ENCODE peak calls at places on chromosomes 1 and 21, in ten cellular contexts. One of them, this sample, is unnamed.

GRCh38 chr1:225554216-225554812 is 98.6 kb downstream of the ENAH start:
- DNase-seq in IMR-90: peak; percentile 44
- DNase-seq in cardiac fibroblast: peak; percentile 54
- DNase-seq in effector memory CD4-positive, alpha-beta T cell: no peak
- DNase-seq in epithelial cell of esophagus: peak; percentile 23
- DNase-seq in spleen: no peak
- DNase-seq in stomach: no peak
- DNase-seq in neuronal stem cell: no peak
- DNase-seq in GM06990: no peak
- DNase-seq in colonic mucosa: no peak
- DNase-seq in this sample: no peak

GRCh38 chr1:189899686-189900495 is 577.8 kb downstream of the BRINP3 start:
- DNase-seq in IMR-90: no peak
- DNase-seq in cardiac fibroblast: no peak
- DNase-seq in effector memory CD4-positive, alpha-beta T cell: no peak
- DNase-seq in epithelial cell of esophagus: no peak
- DNase-seq in spleen: no peak
- DNase-seq in stomach: no peak
- DNase-seq in neuronal stem cell: peak; percentile 66
- DNase-seq in GM06990: no peak
- DNase-seq in colonic mucosa: no peak
- DNase-seq in this sample: no peak

GRCh38 chr21:42260121-42260520 is 41.2 kb downstream of the ABCG1 start:
- DNase-seq in IMR-90: no peak
- DNase-seq in cardiac fibroblast: no peak
- DNase-seq in effector memory CD4-positive, alpha-beta T cell: no peak
- DNase-seq in epithelial cell of esophagus: no peak
- DNase-seq in spleen: no peak
- DNase-seq in stomach: no peak
- DNase-seq in neuronal stem cell: no peak
- DNase-seq in GM06990: no peak
- DNase-seq in colonic mucosa: no peak
- DNase-seq in this sample: no peak

GRCh38 chr21:46048926-46049889 is 48.7 kb upstream of the COL6A2 start:
- DNase-seq in IMR-90: peak; percentile 100
- DNase-seq in cardiac fibroblast: peak; percentile 100
- DNase-seq in effector memory CD4-positive, alpha-beta T cell: no peak
- DNase-seq in epithelial cell of esophagus: peak; percentile 35
- DNase-seq in spleen: no peak
- DNase-seq in stomach: peak; percentile 54
- DNase-seq in neuronal stem cell: no peak
- DNase-seq in GM06990: no peak
- DNase-seq in colonic mucosa: peak; percentile 62
- DNase-seq in this sample: peak; percentile 67

GRCh38 chr1:167110586-167110985 is 16.7 kb downstream of the STYXL2 start:
- DNase-seq in IMR-90: no peak
- DNase-seq in cardiac fibroblast: no peak
- DNase-seq in effector memory CD4-positive, alpha-beta T cell: no peak
- DNase-seq in epithelial cell of esophagus: no peak
- DNase-seq in spleen: no peak
- DNase-seq in stomach: no peak
- DNase-seq in neuronal stem cell: no peak
- DNase-seq in GM06990: no peak
- DNase-seq in colonic mucosa: no peak
- DNase-seq in this sample: no peak

GRCh38 chr1:202329891-202330290 is 11.8 kb downstream of the UBE2T start:
- DNase-seq in IMR-90: no peak
- DNase-seq in cardiac fibroblast: no peak
- DNase-seq in effector memory CD4-positive, alpha-beta T cell: no peak
- DNase-seq in epithelial cell of esophagus: no peak
- DNase-seq in spleen: no peak
- DNase-seq in stomach: no peak
- DNase-seq in neuronal stem cell: no peak
- DNase-seq in GM06990: no peak
- DNase-seq in colonic mucosa: no peak
- DNase-seq in this sample: no peak

GRCh38 chr1:228861830-228862176 is 126.5 kb downstream of the RHOU start:
- DNase-seq in IMR-90: peak; percentile 11
- DNase-seq in cardiac fibroblast: no peak
- DNase-seq in effector memory CD4-positive, alpha-beta T cell: no peak
- DNase-seq in epithelial cell of esophagus: no peak
- DNase-seq in spleen: no peak
- DNase-seq in stomach: no peak
- DNase-seq in neuronal stem cell: no peak
- DNase-seq in GM06990: no peak
- DNase-seq in colonic mucosa: peak; percentile 13
- DNase-seq in this sample: no peak

GRCh38 chr1:214422137-214422671 is 129.2 kb downstream of the PTPN14 start:
- DNase-seq in IMR-90: peak; percentile 94
- DNase-seq in cardiac fibroblast: peak; percentile 92
- DNase-seq in effector memory CD4-positive, alpha-beta T cell: no peak
- DNase-seq in epithelial cell of esophagus: peak; percentile 94
- DNase-seq in spleen: no peak
- DNase-seq in stomach: no peak
- DNase-seq in neuronal stem cell: no peak
- DNase-seq in GM06990: no peak
- DNase-seq in colonic mucosa: no peak
- DNase-seq in this sample: no peak

GRCh38 chr1:7678491-7679158 is 92.5 kb upstream of the VAMP3 start:
- DNase-seq in IMR-90: no peak
- DNase-seq in cardiac fibroblast: no peak
- DNase-seq in effector memory CD4-positive, alpha-beta T cell: no peak
- DNase-seq in epithelial cell of esophagus: no peak
- DNase-seq in spleen: no peak
- DNase-seq in stomach: peak; percentile 45
- DNase-seq in neuronal stem cell: no peak
- DNase-seq in GM06990: no peak
- DNase-seq in colonic mucosa: peak; percentile 73
- DNase-seq in this sample: no peak

GRCh38 chr1:19980298-19980697 is 880 bp upstream of the PLA2G2A start:
- DNase-seq in IMR-90: no peak
- DNase-seq in cardiac fibroblast: no peak
- DNase-seq in effector memory CD4-positive, alpha-beta T cell: no peak
- DNase-seq in epithelial cell of esophagus: no peak
- DNase-seq in spleen: no peak
- DNase-seq in stomach: no peak
- DNase-seq in neuronal stem cell: no peak
- DNase-seq in GM06990: no peak
- DNase-seq in colonic mucosa: peak; percentile 41
- DNase-seq in this sample: no peak

GRCh38 chr1:225425211-225425786 is 2.5 kb downstream of the LBR start:
- DNase-seq in IMR-90: peak; percentile 48
- DNase-seq in cardiac fibroblast: peak; percentile 67
- DNase-seq in effector memory CD4-positive, alpha-beta T cell: no peak
- DNase-seq in epithelial cell of esophagus: peak; percentile 85
- DNase-seq in spleen: no peak
- DNase-seq in stomach: no peak
- DNase-seq in neuronal stem cell: no peak
- DNase-seq in GM06990: no peak
- DNase-seq in colonic mucosa: no peak
- DNase-seq in this sample: no peak

GRCh38 chr1:3459940-3460652 is 5.6 kb downstream of the ARHGEF16 start:
- DNase-seq in IMR-90: no peak
- DNase-seq in cardiac fibroblast: no peak
- DNase-seq in effector memory CD4-positive, alpha-beta T cell: no peak
- DNase-seq in epithelial cell of esophagus: peak; percentile 61
- DNase-seq in spleen: no peak
- DNase-seq in stomach: peak; percentile 89
- DNase-seq in neuronal stem cell: no peak
- DNase-seq in GM06990: no peak
- DNase-seq in colonic mucosa: peak; percentile 92
- DNase-seq in this sample: no peak

GRCh38 chr1:39902121-39902807 is 547 bp upstream of the MYCL start:
- DNase-seq in IMR-90: peak; percentile 26
- DNase-seq in cardiac fibroblast: peak; percentile 47
- DNase-seq in effector memory CD4-positive, alpha-beta T cell: peak; percentile 48
- DNase-seq in epithelial cell of esophagus: peak; percentile 84
- DNase-seq in spleen: peak; percentile 92
- DNase-seq in stomach: peak; percentile 92
- DNase-seq in neuronal stem cell: no peak
- DNase-seq in GM06990: no peak
- DNase-seq in colonic mucosa: peak; percentile 88
- DNase-seq in this sample: peak; percentile 52

GRCh38 chr1:21869620-21870121 is 57.6 kb downstream of the LDLRAD2 start:
- DNase-seq in IMR-90: peak; percentile 83
- DNase-seq in cardiac fibroblast: peak; percentile 92
- DNase-seq in effector memory CD4-positive, alpha-beta T cell: no peak
- DNase-seq in epithelial cell of esophagus: peak; percentile 95
- DNase-seq in spleen: peak; percentile 70
- DNase-seq in stomach: peak; percentile 94
- DNase-seq in neuronal stem cell: no peak
- DNase-seq in GM06990: no peak
- DNase-seq in colonic mucosa: peak; percentile 66
- DNase-seq in this sample: peak; percentile 95

GRCh38 chr1:24927886-24928630 is 2.0 kb downstream of the RUNX3 start:
- DNase-seq in IMR-90: no peak
- DNase-seq in cardiac fibroblast: peak; percentile 30
- DNase-seq in effector memory CD4-positive, alpha-beta T cell: no peak
- DNase-seq in epithelial cell of esophagus: no peak
- DNase-seq in spleen: no peak
- DNase-seq in stomach: no peak
- DNase-seq in neuronal stem cell: peak; percentile 46
- DNase-seq in GM06990: no peak
- DNase-seq in colonic mucosa: no peak
- DNase-seq in this sample: no peak
- H3K4me3 ChIP-seq in IMR-90: no peak overlapping the region
- H3K4me3 ChIP-seq in cardiac fibroblast: no peak overlapping the region
- H3K4me3 ChIP-seq in effector memory CD4-positive, alpha-beta T cell: peak overlapping the region; percentile 91
- H3K4me3 ChIP-seq in epithelial cell of esophagus: peak overlapping the region; percentile 34
- H3K4me3 ChIP-seq in spleen: peak overlapping the region; percentile 65
- H3K4me3 ChIP-seq in stomach: peak overlapping the region; percentile 53
- H3K4me3 ChIP-seq in neuronal stem cell: no peak overlapping the region
- H3K4me3 ChIP-seq in GM06990: peak overlapping the region; percentile 79
- H3K4me3 ChIP-seq in colonic mucosa: peak overlapping the region; percentile 40
- H3K4me3 ChIP-seq in this sample: peak overlapping the region; percentile 43

GRCh38 chr1:226645279-226645976 is 93.7 kb downstream of the ITPKB start:
- DNase-seq in IMR-90: no peak
- DNase-seq in cardiac fibroblast: no peak
- DNase-seq in effector memory CD4-positive, alpha-beta T cell: no peak
- DNase-seq in epithelial cell of esophagus: no peak
- DNase-seq in spleen: peak; percentile 77
- DNase-seq in stomach: no peak
- DNase-seq in neuronal stem cell: no peak
- DNase-seq in GM06990: no peak
- DNase-seq in colonic mucosa: no peak
- DNase-seq in this sample: no peak

GRCh38 chr1:226646026-226646869 is 92.8 kb downstream of the ITPKB start:
- DNase-seq in IMR-90: no peak
- DNase-seq in cardiac fibroblast: no peak
- DNase-seq in effector memory CD4-positive, alpha-beta T cell: no peak
- DNase-seq in epithelial cell of esophagus: peak; percentile 88
- DNase-seq in spleen: peak; percentile 73
- DNase-seq in stomach: no peak
- DNase-seq in neuronal stem cell: no peak
- DNase-seq in GM06990: no peak
- DNase-seq in colonic mucosa: no peak
- DNase-seq in this sample: no peak

GRCh38 chr1:226647719-226648118 is 91.4 kb downstream of the ITPKB start:
- DNase-seq in IMR-90: no peak
- DNase-seq in cardiac fibroblast: no peak
- DNase-seq in effector memory CD4-positive, alpha-beta T cell: no peak
- DNase-seq in epithelial cell of esophagus: no peak
- DNase-seq in spleen: peak; percentile 66
- DNase-seq in stomach: no peak
- DNase-seq in neuronal stem cell: no peak
- DNase-seq in GM06990: no peak
- DNase-seq in colonic mucosa: no peak
- DNase-seq in this sample: no peak

GRCh38 chr1:226648421-226648820 is 90.7 kb downstream of the ITPKB start:
- DNase-seq in IMR-90: no peak
- DNase-seq in cardiac fibroblast: no peak
- DNase-seq in effector memory CD4-positive, alpha-beta T cell: no peak
- DNase-seq in epithelial cell of esophagus: no peak
- DNase-seq in spleen: peak; percentile 45
- DNase-seq in stomach: no peak
- DNase-seq in neuronal stem cell: no peak
- DNase-seq in GM06990: no peak
- DNase-seq in colonic mucosa: no peak
- DNase-seq in this sample: no peak

GRCh38 chr1:226646870-226647449 is 92.1 kb downstream of the ITPKB start:
- DNase-seq in IMR-90: no peak
- DNase-seq in cardiac fibroblast: no peak
- DNase-seq in effector memory CD4-positive, alpha-beta T cell: no peak
- DNase-seq in epithelial cell of esophagus: no peak
- DNase-seq in spleen: peak; percentile 69
- DNase-seq in stomach: no peak
- DNase-seq in neuronal stem cell: no peak
- DNase-seq in GM06990: no peak
- DNase-seq in colonic mucosa: no peak
- DNase-seq in this sample: no peak
- H3K4me3 ChIP-seq in IMR-90: no peak overlapping the region
- H3K4me3 ChIP-seq in cardiac fibroblast: no peak overlapping the region
- H3K4me3 ChIP-seq in effector memory CD4-positive, alpha-beta T cell: no peak overlapping the region
- H3K4me3 ChIP-seq in epithelial cell of esophagus: no peak overlapping the region
- H3K4me3 ChIP-seq in spleen: no peak overlapping the region
- H3K4me3 ChIP-seq in stomach: no peak overlapping the region
- H3K4me3 ChIP-seq in neuronal stem cell: no peak overlapping the region
- H3K4me3 ChIP-seq in GM06990: no peak overlapping the region
- H3K4me3 ChIP-seq in colonic mucosa: no peak overlapping the region
- H3K4me3 ChIP-seq in this sample: no peak overlapping the region

DNA sequence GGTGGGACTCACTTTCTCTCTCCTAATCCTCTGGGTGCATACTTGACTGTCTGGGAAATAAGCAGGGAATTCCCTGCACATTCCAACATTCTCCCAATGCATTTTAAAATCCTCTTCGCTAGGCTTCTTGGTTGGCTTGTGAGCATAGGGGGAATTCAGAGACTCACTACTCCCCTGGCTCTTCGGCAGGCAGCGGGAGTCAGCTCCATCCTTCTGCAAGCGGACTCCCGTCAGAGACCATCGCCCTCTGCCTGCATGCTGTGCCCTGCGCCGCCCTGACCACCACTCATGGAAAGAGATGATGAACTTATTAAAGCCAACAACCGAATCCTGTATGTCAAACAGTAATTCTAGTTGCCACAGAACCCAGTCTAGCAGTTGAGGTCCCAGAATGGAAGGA is 118.9 kb upstream of the ADAR start:
- DNase-seq in IMR-90: no peak
- DNase-seq in cardiac fibroblast: no peak
- DNase-seq in effector memory CD4-positive, alpha-beta T cell: no peak
- DNase-seq in epithelial cell of esophagus: no peak
- DNase-seq in spleen: no peak
- DNase-seq in stomach: no peak
- DNase-seq in neuronal stem cell: no peak
- DNase-seq in GM06990: no peak
- DNase-seq in colonic mucosa: no peak
- DNase-seq in this sample: no peak
- H3K4me3 ChIP-seq in IMR-90: no peak overlapping the region
- H3K4me3 ChIP-seq in cardiac fibroblast: no peak overlapping the region
- H3K4me3 ChIP-seq in effector memory CD4-positive, alpha-beta T cell: no peak overlapping the region
- H3K4me3 ChIP-seq in epithelial cell of esophagus: no peak overlapping the region
- H3K4me3 ChIP-seq in spleen: no peak overlapping the region
- H3K4me3 ChIP-seq in stomach: no peak overlapping the region
- H3K4me3 ChIP-seq in neuronal stem cell: no peak overlapping the region
- H3K4me3 ChIP-seq in GM06990: no peak overlapping the region
- H3K4me3 ChIP-seq in colonic mucosa: no peak overlapping the region
- H3K4me3 ChIP-seq in this sample: no peak overlapping the region

GRCh38 chr1:35577071-35577998 is 4.2 kb downstream of the TFAP2E start:
- DNase-seq in IMR-90: no peak
- DNase-seq in cardiac fibroblast: no peak
- DNase-seq in effector memory CD4-positive, alpha-beta T cell: peak; percentile 53
- DNase-seq in epithelial cell of esophagus: no peak
- DNase-seq in spleen: peak; percentile 95
- DNase-seq in stomach: peak; percentile 53
- DNase-seq in neuronal stem cell: no peak
- DNase-seq in GM06990: peak; percentile 83
- DNase-seq in colonic mucosa: peak; percentile 52
- DNase-seq in this sample: no peak
- H3K4me3 ChIP-seq in IMR-90: no peak overlapping the region
- H3K4me3 ChIP-seq in cardiac fibroblast: peak overlapping the region; percentile 17
- H3K4me3 ChIP-seq in effector memory CD4-positive, alpha-beta T cell: peak overlapping the region; percentile 59
- H3K4me3 ChIP-seq in epithelial cell of esophagus: no peak overlapping the region
- H3K4me3 ChIP-seq in spleen: peak overlapping the region; percentile 59
- H3K4me3 ChIP-seq in stomach: peak overlapping the region; percentile 56
- H3K4me3 ChIP-seq in neuronal stem cell: peak overlapping the region; percentile 65
- H3K4me3 ChIP-seq in GM06990: peak overlapping the region; percentile 51
- H3K4me3 ChIP-seq in colonic mucosa: peak overlapping the region; percentile 50
- H3K4me3 ChIP-seq in this sample: peak overlapping the region; percentile 52

This sample was measured in adrenal gland.